ENCODE peak calls at places on chromosomes 5 and 9, in five cellular contexts. J is tibial nerve, K is SK-N-SH, H is A549, I is transverse colon. F is an unnamed sample.
A peak's percentile ranks its signal among the peaks of the same experiment; 100 is the strongest.

GRCh38 chr9:93681316-93682154 is 105.2 kb downstream of the PHF2 start:
- DNase-seq in K (peak; percentile 16), H (no peak), J (peak; percentile 2), I (peak; percentile 7), F (peak; percentile 46)

GRCh38 chr5:123119334-123119986 is 30.4 kb downstream of the PRDM6 start:
- DNase-seq in K (no peak), H (peak; percentile 56), I (no peak), J (no peak), F (no peak)

GRCh38 chr9:21413089-21414023 is 4.4 kb downstream of the IFNA8 start:
- DNase-seq in H (no peak), J (no peak), I (no peak), K (no peak), F (no peak)

GRCh38 chr5:149310947-149311675 is 34.2 kb upstream of the GRPEL2 start:
- DNase-seq in I (no peak), K (no peak), J (peak; percentile 33), H (no peak), F (no peak)

GRCh38 chr5:128271859-128272446 is 188.4 kb downstream of the SLC12A2 start:
- DNase-seq in K (no peak), H (peak; percentile 24), J (no peak), I (no peak), F (no peak)

GRCh38 chr9:16223074-16223871 is 647.2 kb downstream of the BNC2 start:
- DNase-seq in H (no peak), J (no peak), K (no peak), I (peak; percentile 74), F (peak; percentile 60)

GRCh38 chr9:22463205-22463604 is 16.6 kb downstream of the DMRTA1 start:
- DNase-seq in H (no peak), J (no peak), I (no peak), K (no peak), F (no peak)

GRCh38 chr9:35675732-35676392 is 2.1 kb downstream of the CA9 start:
- DNase-seq in H (no peak), K (peak; percentile 96), J (no peak), I (peak; percentile 54), F (no peak)

GRCh38 chr5:41161271-41161670 is 52.1 kb downstream of the C6 start:
- DNase-seq in H (no peak), K (no peak), J (no peak), I (no peak), F (no peak)

GRCh38 chr9:136489731-136490130 is 6.9 kb upstream of the SEC16A start:
- DNase-seq in K (no peak), H (no peak), I (no peak), J (no peak), F (no peak)

GRCh38 chr9:98075332-98075805 is 18.8 kb downstream of the NANS start:
- DNase-seq in H (no peak), J (peak; percentile 24), I (no peak), K (no peak), F (no peak)

GRCh38 chr5:35117960-35118359 is 70.2 kb upstream of the AGXT2 start:
- DNase-seq in H (no peak), K (no peak), J (no peak), I (no peak), F (no peak)

GRCh38 chr5:172800088-172800551 is 29.1 kb upstream of the DUSP1 start:
- DNase-seq in J (peak; percentile 46), I (peak; percentile 58), H (no peak), K (no peak), F (peak; percentile 84)

GRCh38 chr9:124899845-124900244 is 37.9 kb downstream of the ARPC5L start:
- DNase-seq in H (no peak), J (no peak), I (no peak), K (no peak), F (no peak)
- TF ChIP-seq EP300 in H (no peak), J (no peak), I (no peak), K (no peak), F (no peak)

GRCh38 chr5:178520851-178521250 is 69.3 kb downstream of the COL23A1 start:
- DNase-seq in I (no peak), J (no peak), K (no peak), H (no peak), F (no peak)

GRCh38 chr5:178519804-178520203 is 70.4 kb downstream of the COL23A1 start:
- DNase-seq in K (no peak), H (no peak), J (no peak), I (no peak), F (no peak)

GRCh38 chr5:178516836-178517235 is 73.4 kb downstream of the COL23A1 start:
- DNase-seq in J (no peak), H (no peak), I (no peak), K (no peak), F (peak; percentile 35)

GRCh38 chr5:178515776-178516561 is 74.2 kb downstream of the COL23A1 start:
- DNase-seq in J (no peak), K (no peak), H (no peak), I (no peak), F (peak; percentile 39)

DNA sequence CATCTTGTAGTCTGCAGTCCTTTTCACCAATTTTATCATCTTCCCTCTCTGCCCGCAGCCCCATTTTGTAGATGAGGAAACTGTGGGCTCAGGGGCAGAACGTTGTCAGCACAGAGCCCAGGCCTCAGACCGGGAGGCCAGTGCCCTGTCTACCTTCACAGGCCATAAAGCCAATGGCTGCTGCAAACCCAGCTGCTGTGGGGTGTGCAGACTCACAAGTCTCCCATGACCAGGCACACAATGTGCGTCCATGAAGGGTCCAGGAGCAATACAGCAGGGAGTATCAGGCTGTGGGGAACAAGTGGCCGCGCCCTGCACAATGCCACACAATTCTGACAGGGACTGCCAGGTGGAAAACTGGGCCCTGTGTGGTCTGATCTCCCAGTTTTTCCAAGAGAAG is 71.0 kb downstream of the COL23A1 start:
- DNase-seq in J (no peak), K (no peak), I (no peak), H (no peak), F (peak; percentile 38)
- TF ChIP-seq EP300 in J (no peak), K (no peak), I (no peak), H (no peak), F (no peak)

GRCh38 chr9:74140141-74140540 is 357.0 kb upstream of the RORB start:
- DNase-seq in I (no peak), H (no peak), K (no peak), J (no peak), F (no peak)
- TF ChIP-seq EP300 in I (no peak), H (no peak), K (no peak), J (no peak), F (no peak)

GRCh38 chr5:167765341-167765740 is 526.1 kb upstream of the WWC1 start:
- DNase-seq in J (no peak), K (no peak), I (no peak), H (no peak), F (no peak)

GRCh38 chr5:167766957-167767356 is 524.5 kb upstream of the WWC1 start:
- DNase-seq in H (no peak), I (no peak), J (no peak), K (no peak), F (no peak)

GRCh38 chr5:167763772-167764171 is 527.7 kb upstream of the WWC1 start:
- DNase-seq in H (no peak), J (no peak), I (no peak), K (no peak), F (no peak)

GRCh38 chr5:167767775-167768174 is 523.7 kb upstream of the WWC1 start:
- DNase-seq in I (no peak), J (no peak), K (no peak), H (no peak), F (no peak)

GRCh38 chr5:167764650-167765289 is 526.7 kb upstream of the WWC1 start:
- DNase-seq in J (no peak), I (no peak), H (no peak), K (no peak), F (no peak)
- TF ChIP-seq EP300 in J (no peak), I (no peak), H (no peak), K (no peak), F (no peak)

DNA sequence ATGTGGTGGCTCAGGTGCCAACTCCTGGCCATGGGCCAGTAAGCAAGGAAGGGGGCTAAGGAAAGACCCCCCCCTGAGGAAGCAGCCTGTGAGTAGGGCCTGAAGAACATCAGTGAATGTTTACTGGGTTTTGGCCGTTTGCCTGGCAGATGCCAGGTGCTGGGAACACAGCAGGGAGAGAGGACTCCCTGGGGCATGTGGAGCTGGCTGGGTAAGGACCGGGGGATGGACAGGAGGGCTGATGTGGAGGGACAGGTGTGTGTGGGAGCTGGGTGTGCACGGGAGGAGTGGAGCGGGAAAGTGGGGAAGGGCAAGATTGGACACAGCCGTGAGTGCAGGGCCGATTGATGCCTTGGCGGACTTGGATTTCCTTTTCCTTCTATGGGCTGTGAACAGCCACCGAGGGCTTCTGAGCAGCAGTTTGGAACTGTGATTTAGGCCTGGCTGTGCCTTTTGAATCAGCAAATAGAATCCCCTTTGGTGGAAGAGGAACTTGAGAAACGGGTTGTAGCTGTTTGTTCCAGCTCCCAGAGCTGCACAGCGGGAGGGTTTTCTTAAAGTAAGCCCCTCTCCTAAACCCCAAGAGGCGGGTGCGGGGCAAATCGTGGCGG is 3.1 kb downstream of the HMCN2 start:
- DNase-seq in I (no peak), H (no peak), K (peak; percentile 62), J (no peak), F (peak; percentile 86)
- TF ChIP-seq EP300 in I (no peak), H (no peak), K (peak; percentile 32), J (no peak), F (no peak)

GRCh38 chr5:168936511-168936910 is 357.3 kb upstream of the PANK3 start:
- DNase-seq in H (no peak), K (no peak), J (no peak), I (no peak), F (no peak)
- TF ChIP-seq EP300 in H (no peak), K (no peak), J (no peak), I (no peak), F (no peak)

GRCh38 chr5:158392753-158393152 is 533.8 kb upstream of the CLINT1 start:
- DNase-seq in H (no peak), J (no peak), I (no peak), K (no peak), F (no peak)

GRCh38 chr5:158393457-158393856 is 534.5 kb upstream of the CLINT1 start:
- DNase-seq in H (no peak), J (no peak), K (no peak), I (no peak), F (no peak)

GRCh38 chr5:158394102-158394501 is 535.2 kb upstream of the CLINT1 start:
- DNase-seq in I (no peak), H (no peak), K (no peak), J (no peak), F (no peak)

GRCh38 chr5:158397278-158397677 is 538.3 kb upstream of the CLINT1 start:
- DNase-seq in H (no peak), J (no peak), I (no peak), K (no peak), F (no peak)

GRCh38 chr5:158398360-158399201 is 539.6 kb upstream of the CLINT1 start:
- DNase-seq in J (no peak), K (no peak), H (no peak), I (no peak), F (no peak)
- TF ChIP-seq EP300 in J (no peak), K (no peak), H (no peak), I (no peak), F (no peak)

DNA sequence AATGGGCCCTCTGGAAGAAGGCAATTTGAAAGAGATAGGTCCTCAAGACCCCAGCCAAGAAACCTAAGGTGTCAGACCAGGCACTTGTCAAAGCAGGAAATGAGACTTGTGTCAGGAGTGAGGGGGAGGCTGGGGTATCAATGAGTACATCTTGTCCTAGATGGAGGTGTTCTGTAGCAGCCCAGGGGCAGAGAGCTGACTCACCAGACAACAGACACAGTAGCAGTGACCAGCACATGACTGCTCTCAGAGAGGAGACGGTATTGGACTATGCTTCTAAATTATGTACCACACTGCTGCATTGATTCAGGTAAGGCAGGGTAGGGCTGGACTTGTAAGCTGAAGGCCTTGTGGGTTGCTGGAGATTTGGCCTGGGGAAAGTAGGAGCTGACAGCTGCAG is 551.2 kb upstream of the KLF4 start:
- DNase-seq in J (no peak), I (no peak), K (no peak), H (no peak), F (no peak)
- TF ChIP-seq EP300 in J (no peak), I (no peak), K (no peak), H (no peak), F (no peak)

F was measured in sigmoid colon.